ENCODE peak calls at places on chromosome 4, in five cellular contexts. Q, Z, T, A and Y are unnamed samples.
A peak's percentile ranks its signal among the peaks of the same experiment; 100 is the strongest.

GRCh38 chr4:136306361-136306760 is 1225.9 kb downstream of the PCDH18 start:
- DNase-seq in Q (no peak), Z (no peak), T (no peak), A (no peak), Y (no peak)

GRCh38 chr4:172648471-172648870 is 520.1 kb upstream of the GALNT7 start:
- DNase-seq in Q (no peak), Z (no peak), T (no peak), A (peak; percentile 15), Y (no peak)

GRCh38 chr4:72006576-72006975 is 25.2 kb upstream of the NPFFR2 start:
- DNase-seq in Q (no peak), Z (no peak), T (no peak), A (peak; percentile 61), Y (no peak)

GRCh38 chr4:183441276-183441675 is 3.2 kb upstream of the CDKN2AIP start:
- DNase-seq in Q (no peak), Z (no peak), T (no peak), A (no peak), Y (no peak)

GRCh38 chr4:75742451-75742850 is 18.1 kb downstream of the USO1 start:
- DNase-seq in Q (no peak), Z (no peak), T (no peak), A (no peak), Y (no peak)

GRCh38 chr4:78145622-78146021 is 88.5 kb downstream of the FRAS1 start:
- DNase-seq in Q (no peak), Z (no peak), T (no peak), A (no peak), Y (no peak)

GRCh38 chr4:113469926-113470325 is 291.6 kb downstream of the CAMK2D start:
- DNase-seq in Q (no peak), Z (no peak), T (no peak), A (no peak), Y (no peak)

GRCh38 chr4:156901871-156902270 is 69.7 kb downstream of the PDGFC start:
- DNase-seq in Q (no peak), Z (no peak), T (no peak), A (no peak), Y (no peak)

GRCh38 chr4:140935259-140935658 is 179.1 kb upstream of the TBC1D9 start:
- DNase-seq in Q (peak; percentile 41), Z (peak; percentile 71), T (peak; percentile 43), A (no peak), Y (no peak)

GRCh38 chr4:27057053-27057452 is 196.4 kb downstream of the STIM2 start:
- DNase-seq in Q (no peak), Z (no peak), T (no peak), A (no peak), Y (no peak)

GRCh38 chr4:180057891-180058643 is 2185.1 kb upstream of the TENM3 start:
- DNase-seq in Q (no peak), Z (peak; percentile 77), T (no peak), A (peak; percentile 12), Y (peak; percentile 16)

GRCh38 chr4:174278467-174278866 is 5.0 kb downstream of the FBXO8 start:
- DNase-seq in Q (no peak), Z (no peak), T (no peak), A (peak; percentile 44), Y (no peak)

GRCh38 chr4:103692615-103693014 is 27.2 kb downstream of the TACR3 start:
- DNase-seq in Q (no peak), Z (no peak), T (no peak), A (peak; percentile 2), Y (no peak)

GRCh38 chr4:41647368-41647767 is 101.2 kb downstream of the PHOX2B start:
- DNase-seq in Q (no peak), Z (no peak), T (no peak), A (no peak), Y (no peak)

GRCh38 chr4:150581206-150581605 is 745 bp upstream of the MAB21L2 start:
- DNase-seq in Q (no peak), Z (no peak), T (no peak), A (no peak), Y (no peak)

GRCh38 chr4:150581611-150582010 is 340 bp upstream of the MAB21L2 start:
- DNase-seq in Q (no peak), Z (no peak), T (no peak), A (no peak), Y (no peak)

GRCh38 chr4:150582881-150583286 is 933 bp downstream of the MAB21L2 start:
- DNase-seq in Q (no peak), Z (no peak), T (no peak), A (no peak), Y (peak; percentile 51)

GRCh38 chr4:150583287-150584197 is 1.6 kb downstream of the MAB21L2 start:
- DNase-seq in Q (no peak), Z (no peak), T (no peak), A (no peak), Y (no peak)

DNA sequence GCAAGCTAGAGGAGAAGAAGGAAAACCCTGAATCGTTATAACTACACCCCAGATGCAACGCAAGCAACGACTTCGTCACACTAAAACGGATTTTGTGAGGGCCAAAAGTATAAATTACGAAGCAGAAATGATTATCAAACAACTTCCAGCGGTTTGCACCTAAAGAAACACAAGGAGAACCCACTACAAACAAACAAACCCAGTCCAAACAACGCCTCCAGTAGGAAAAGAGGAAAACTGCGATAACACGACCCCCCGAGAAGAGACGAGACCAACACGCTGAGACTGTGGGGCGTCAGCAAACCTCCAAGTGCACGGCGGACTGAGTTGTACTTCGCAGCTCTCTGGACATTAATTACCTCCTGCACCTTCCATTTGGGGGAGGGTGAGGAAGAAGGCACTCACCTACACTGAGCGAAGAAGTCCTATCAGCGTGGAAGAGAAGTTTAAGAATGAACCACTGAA is at the start of gene MAB21L2:
- DNase-seq in Q (no peak), Z (no peak), T (no peak), A (no peak), Y (no peak)
- H3K4me3 ChIP-seq in Q (peak within 1 kb of the TSS; percentile 63), Z (no peak within 1 kb of the TSS), T (peak within 1 kb of the TSS; percentile 33), A (no peak within 1 kb of the TSS), Y (peak within 1 kb of the TSS; percentile 46)

GRCh38 chr4:151402150-151402865 is 6.7 kb upstream of the FHIP1A start:
- DNase-seq in Q (no peak), Z (no peak), T (no peak), A (no peak), Y (no peak)
- H3K4me1 ChIP-seq in Q (no peaks in the 10 kb centered on the region), Z (no peaks in the 10 kb centered on the region), T (peaks cover 12% of the 10 kb centered on the region), A (peaks cover 4% of the 10 kb centered on the region), Y (peaks cover 6% of the 10 kb centered on the region)

GRCh38 chr4:7004331-7004730 is 38.8 kb upstream of the TADA2B start:
- DNase-seq in Q (no peak), Z (peak; percentile 7), T (no peak), A (peak; percentile 100), Y (no peak)
- H3K27ac ChIP-seq in Q (no peak overlapping the region), Z (no peak overlapping the region), T (peak overlapping the region; percentile 73), A (peak overlapping the region; percentile 99), Y (peak overlapping the region; percentile 74)

DNA sequence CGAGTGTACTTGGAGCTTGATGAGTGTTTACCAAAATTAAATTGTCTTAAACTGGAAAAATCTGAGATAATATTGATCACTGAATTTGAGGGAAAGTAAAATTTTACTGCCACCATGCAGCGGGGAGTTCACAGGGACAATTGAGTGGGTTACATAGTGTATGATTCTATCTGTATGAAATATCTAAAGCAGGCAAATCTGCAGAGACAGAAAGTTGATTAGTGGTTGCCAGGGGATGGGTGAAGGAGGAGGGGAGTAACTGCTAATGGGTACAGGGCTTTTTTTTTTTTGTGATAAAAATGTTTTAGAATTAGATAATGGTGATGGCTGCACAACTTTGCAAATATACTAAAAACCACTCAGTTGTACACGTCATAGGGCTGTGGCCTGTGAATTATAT is 35.4 kb upstream of the PDLIM3 start:
- DNase-seq in Q (no peak), Z (no peak), T (no peak), A (no peak), Y (no peak)
- H3K4me3 ChIP-seq in Q (no peak overlapping the region), Z (no peak overlapping the region), T (no peak overlapping the region), A (no peak overlapping the region), Y (peak overlapping the region; percentile 43)

GRCh38 chr4:153427363-153428071 is 38.6 kb upstream of the TMEM131L start:
- DNase-seq in Q (no peak), Z (no peak), T (no peak), A (peak; percentile 56), Y (no peak)

GRCh38 chr4:153433753-153434105 is 32.4 kb upstream of the TMEM131L start:
- DNase-seq in Q (no peak), Z (no peak), T (no peak), A (no peak), Y (no peak)

GRCh38 chr4:153428816-153429592 is 37.2 kb upstream of the TMEM131L start:
- DNase-seq in Q (no peak), Z (no peak), T (no peak), A (no peak), Y (no peak)

GRCh38 chr4:153434190-153434589 is 32.0 kb upstream of the TMEM131L start:
- DNase-seq in Q (no peak), Z (no peak), T (no peak), A (no peak), Y (no peak)

GRCh38 chr4:153432971-153433752 is 33.0 kb upstream of the TMEM131L start:
- DNase-seq in Q (peak; percentile 19), Z (peak; percentile 85), T (peak; percentile 26), A (peak; percentile 94), Y (peak; percentile 40)
- H3K4me1 ChIP-seq in Q (peaks cover 8% of the 10 kb centered on the region), Z (no peaks in the 10 kb centered on the region), T (peaks cover 5% of the 10 kb centered on the region), A (peaks cover 11% of the 10 kb centered on the region), Y (no peaks in the 10 kb centered on the region)

GRCh38 chr4:1780435-1780834 is 12.7 kb upstream of the FGFR3 start:
- DNase-seq in Q (no peak), Z (no peak), T (no peak), A (no peak), Y (no peak)

GRCh38 chr4:1777822-1778641 is 15.1 kb upstream of the FGFR3 start:
- DNase-seq in Q (no peak), Z (no peak), T (no peak), A (peak; percentile 43), Y (no peak)

GRCh38 chr4:1776521-1777161 is 16.5 kb upstream of the FGFR3 start:
- DNase-seq in Q (no peak), Z (no peak), T (no peak), A (no peak), Y (no peak)

GRCh38 chr4:1779588-1780382 is 13.3 kb upstream of the FGFR3 start:
- DNase-seq in Q (no peak), Z (no peak), T (no peak), A (no peak), Y (no peak)

GRCh38 chr4:1778642-1779392 is 14.3 kb upstream of the FGFR3 start:
- DNase-seq in Q (no peak), Z (no peak), T (no peak), A (no peak), Y (no peak)
- H3K27ac ChIP-seq in Q (no peak overlapping the region), Z (no peak overlapping the region), T (no peak overlapping the region), A (no peak overlapping the region), Y (no peak overlapping the region)

GRCh38 chr4:184473265-184473514 is 1.2 kb downstream of the IRF2 start:
- DNase-seq in Q (no peak), Z (no peak), T (no peak), A (no peak), Y (no peak)
- H3K4me3 ChIP-seq in Q (peak overlapping the region; percentile 98), Z (no peak overlapping the region), T (peak overlapping the region; percentile 98), A (peak overlapping the region; percentile 88), Y (peak overlapping the region; percentile 84)

DNA sequence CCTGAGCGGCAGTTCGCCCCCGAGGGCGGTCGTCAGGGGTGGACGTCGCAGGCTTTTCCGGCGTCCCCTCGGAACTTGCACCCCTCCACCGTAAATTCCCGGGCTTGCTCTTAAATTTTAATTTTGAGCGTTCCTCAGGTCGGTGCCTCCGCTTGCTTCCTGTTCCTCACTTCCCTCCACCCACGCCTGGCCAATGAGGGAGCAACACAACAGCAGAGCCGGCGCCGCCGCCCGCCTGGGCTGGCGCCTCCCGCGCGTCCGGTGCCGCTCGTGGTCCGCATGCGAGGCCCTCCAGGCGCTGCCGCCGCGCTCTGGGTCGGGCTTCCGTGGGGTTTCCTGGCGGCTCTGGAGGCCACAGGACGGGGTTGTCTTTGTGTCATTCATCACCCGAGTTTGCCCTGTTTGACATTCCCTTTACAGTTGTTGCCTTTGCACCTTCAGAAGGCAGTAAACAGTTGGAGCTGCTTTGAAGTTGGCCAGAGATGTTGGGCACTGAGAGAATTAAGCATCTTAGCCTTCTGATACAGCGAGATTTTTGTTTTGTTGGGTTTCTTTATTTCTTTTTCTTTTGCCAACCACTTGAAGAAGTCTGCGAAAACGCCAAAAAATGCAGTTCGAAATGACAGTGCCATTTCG is 692 bp downstream of the SPCS3 start:
- DNase-seq in Q (peak; percentile 87), Z (peak; percentile 91), T (peak; percentile 80), A (peak; percentile 82), Y (peak; percentile 89)
- H3K4me1 ChIP-seq in Q (peaks cover 23% of the 10 kb centered on the region), Z (no peaks in the 10 kb centered on the region), T (peaks cover 31% of the 10 kb centered on the region), A (peaks cover 2% of the 10 kb centered on the region), Y (peaks cover 35% of the 10 kb centered on the region)